ENCODE peak calls at places on chromosomes 13 and 19, in four cellular contexts. V is activated naive CD4-positive, alpha-beta T cell treated with anti-CD3 and anti-CD28 coated beads, Interleukin-2, amount 10 ng/mL, durations not matched to agents 7 days and 5 days; D is HuH-7; Q is posterior vena cava. C is an unnamed sample.

GRCh38 chr13:23378009-23378632 is 55.4 kb downstream of the SACS start:
- DNase-seq in V (peak; percentile 56), D (no peak), Q (no peak), C (peak; percentile 56)

GRCh38 chr13:23330356-23330755 is 103.1 kb downstream of the SACS start:
- DNase-seq in V (no peak), D (no peak), Q (no peak), C (no peak)

GRCh38 chr13:79548886-79549285 is 67.9 kb downstream of the NDFIP2 start:
- DNase-seq in V (no peak), D (no peak), Q (no peak), C (no peak)

GRCh38 chr13:109778102-109778542 is 8.3 kb downstream of the IRS2 start:
- DNase-seq in V (peak; percentile 36), D (no peak), Q (no peak), C (peak; percentile 57)

GRCh38 chr19:11323601-11324078 is 15.8 kb downstream of the RAB3D start:
- DNase-seq in V (no peak), D (no peak), Q (no peak), C (no peak)

GRCh38 chr19:4694211-4694987 is 24.3 kb upstream of the MYDGF start:
- DNase-seq in V (no peak), D (no peak), Q (no peak), C (no peak)

GRCh38 chr19:4267101-4267900 is 11.8 kb upstream of the SHD start:
- DNase-seq in V (peak; percentile 77), D (peak; percentile 90), Q (peak; percentile 85), C (no peak)

GRCh38 chr19:50496189-50497029 is 14.6 kb downstream of the JOSD2 start:
- DNase-seq in V (no peak), D (peak; percentile 58), Q (peak; percentile 53), C (no peak)

GRCh38 chr13:29561918-29562317 is 33.6 kb downstream of the SLC7A1 start:
- DNase-seq in V (no peak), D (no peak), Q (no peak), C (no peak)

GRCh38 chr13:36530050-36530789 is 97.9 kb downstream of the CCNA1 start:
- DNase-seq in V (no peak), D (no peak), Q (no peak), C (no peak)

GRCh38 chr13:66926851-66927524 is 303.1 kb downstream of the PCDH9 start:
- DNase-seq in V (no peak), D (no peak), Q (no peak), C (no peak)

GRCh38 chr13:107374038-107374437 is 806.1 kb upstream of the ARGLU1 start:
- DNase-seq in V (no peak), D (no peak), Q (no peak), C (no peak)

GRCh38 chr13:68506888-68507551 is 1276.9 kb upstream of the PCDH9 start:
- DNase-seq in V (no peak), D (no peak), Q (no peak), C (no peak)

GRCh38 chr19:1864480-1865171 is 1.2 kb upstream of the KLF16 start:
- DNase-seq in V (peak; percentile 75), D (peak; percentile 78), Q (peak; percentile 91), C (no peak)

GRCh38 chr19:37505958-37506386 is 767 bp upstream of the ZNF793 start:
- DNase-seq in V (no peak), D (no peak), Q (no peak), C (no peak)

GRCh38 chr19:45815501-45816216 is 551 bp upstream of the RSPH6A start:
- DNase-seq in V (no peak), D (no peak), Q (no peak), C (no peak)

GRCh38 chr13:113538689-113539058 is 45.9 kb upstream of the TFDP1 start:
- DNase-seq in V (no peak), D (no peak), Q (peak; percentile 69), C (no peak)

GRCh38 chr13:33454844-33455256 is 169.3 kb upstream of the STARD13 start:
- DNase-seq in V (no peak), D (no peak), Q (no peak), C (no peak)

GRCh38 chr19:54937926-54938325 is 9.4 kb downstream of the NLRP7 start:
- DNase-seq in V (peak; percentile 32), D (no peak), Q (no peak), C (no peak)

GRCh38 chr13:109592776-109593175 is 193.6 kb downstream of the IRS2 start:
- DNase-seq in V (no peak), D (no peak), Q (no peak), C (no peak)

GRCh38 chr13:70579941-70580340 is 471.7 kb upstream of the KLHL1 start:
- DNase-seq in V (no peak), D (no peak), Q (no peak), C (no peak)

GRCh38 chr19:4891066-4891465 is 11.6 kb downstream of the ARRDC5 start:
- DNase-seq in V (no peak), D (no peak), Q (no peak), C (no peak)

GRCh38 chr13:44884076-44884729 is 105.1 kb downstream of the NUFIP1 start:
- DNase-seq in V (no peak), D (no peak), Q (no peak), C (no peak)

GRCh38 chr13:20689291-20689690 is 14.2 kb upstream of the IL17D start:
- DNase-seq in V (no peak), D (no peak), Q (no peak), C (no peak)

GRCh38 chr19:11304936-11305335 is 9.0 kb downstream of the TSPAN16 start:
- DNase-seq in V (no peak), D (no peak), Q (no peak), C (no peak)

GRCh38 chr13:51405176-51405575 is 47.7 kb downstream of the INTS6 start:
- DNase-seq in V (no peak), D (no peak), Q (no peak), C (no peak)

GRCh38 chr13:45700971-45701900 is 884 bp upstream of the CBY2 start:
- DNase-seq in V (no peak), D (no peak), Q (no peak), C (no peak)

GRCh38 chr13:86882835-86883234 is 788.3 kb upstream of the SLITRK5 start:
- DNase-seq in V (no peak), D (no peak), Q (no peak), C (no peak)

GRCh38 chr19:28358604-28359003 is 854.3 kb downstream of the UQCRFS1 start:
- DNase-seq in V (no peak), D (no peak), Q (no peak), C (no peak)

GRCh38 chr19:16235811-16236710 is 38.4 kb downstream of the AP1M1 start:
- DNase-seq in V (no peak), D (no peak), Q (no peak), C (no peak)

GRCh38 chr19:44745386-44745831 is 3.1 kb upstream of the BCL3 start:
- DNase-seq in V (no peak), D (peak; percentile 72), Q (peak; percentile 96), C (no peak)

GRCh38 chr19:17333611-17334413 is 843 bp downstream of the ANO8 start:
- DNase-seq in V (peak; percentile 85), D (no peak), Q (no peak), C (no peak)

GRCh38 chr19:33344611-33345010 is 28.9 kb upstream of the CEBPG start:
- DNase-seq in V (no peak), D (no peak), Q (no peak), C (no peak)

GRCh38 chr19:16293133-16294085 is 31.2 kb upstream of the KLF2 start:
- DNase-seq in V (no peak), D (peak; percentile 48), Q (peak; percentile 91), C (peak; percentile 19)

GRCh38 chr13:50319603-50320296 is 304.5 kb downstream of the KCNRG start:
- DNase-seq in V (no peak), D (no peak), Q (no peak), C (no peak)

GRCh38 chr13:113758651-113759524 is at the start of gene TMEM255B:
- DNase-seq in V (peak; percentile 85), D (peak; percentile 91), Q (peak; percentile 97), C (peak; percentile 79)